ENCODE peak calls at places on chromosomes 2 and 18, in five cellular contexts. One of them, this sample, is unnamed.

GRCh38 chr2:232541195-232541960 is 1.9 kb downstream of the CHRNG start:
- DNase-seq in astrocyte of the cerebellum: no peak
- DNase-seq in omental fat pad: no peak
- DNase-seq in fibroblast of pulmonary artery: no peak
- DNase-seq in Calu3: no peak
- DNase-seq in this sample: no peak

GRCh38 chr2:42844901-42845685 is 52.7 kb upstream of the HAAO start:
- DNase-seq in astrocyte of the cerebellum: no peak
- DNase-seq in omental fat pad: no peak
- DNase-seq in fibroblast of pulmonary artery: peak; percentile 19
- DNase-seq in Calu3: no peak
- DNase-seq in this sample: no peak

GRCh38 chr2:220302756-220303155 is 675.3 kb downstream of the SLC4A3 start:
- DNase-seq in astrocyte of the cerebellum: no peak
- DNase-seq in omental fat pad: no peak
- DNase-seq in fibroblast of pulmonary artery: no peak
- DNase-seq in Calu3: no peak
- DNase-seq in this sample: no peak

GRCh38 chr18:67776929-67777328 is 260.4 kb upstream of the DSEL start:
- DNase-seq in astrocyte of the cerebellum: no peak
- DNase-seq in omental fat pad: no peak
- DNase-seq in fibroblast of pulmonary artery: peak; percentile 56
- DNase-seq in Calu3: no peak
- DNase-seq in this sample: no peak

GRCh38 chr2:170505631-170506270 is 209.4 kb upstream of the SP5 start:
- DNase-seq in astrocyte of the cerebellum: no peak
- DNase-seq in omental fat pad: no peak
- DNase-seq in fibroblast of pulmonary artery: peak; percentile 22
- DNase-seq in Calu3: no peak
- DNase-seq in this sample: no peak

GRCh38 chr2:27973592-27973991 is 83.1 kb downstream of the BABAM2 start:
- DNase-seq in astrocyte of the cerebellum: no peak
- DNase-seq in omental fat pad: no peak
- DNase-seq in fibroblast of pulmonary artery: peak; percentile 34
- DNase-seq in Calu3: no peak
- DNase-seq in this sample: no peak

GRCh38 chr2:140808816-140809215 is 1322.0 kb downstream of the LRP1B start:
- DNase-seq in astrocyte of the cerebellum: no peak
- DNase-seq in omental fat pad: no peak
- DNase-seq in fibroblast of pulmonary artery: peak; percentile 3
- DNase-seq in Calu3: no peak
- DNase-seq in this sample: no peak

GRCh38 chr18:50817898-50818250 is 1.9 kb downstream of the MRO start:
- DNase-seq in astrocyte of the cerebellum: peak; percentile 24
- DNase-seq in omental fat pad: no peak
- DNase-seq in fibroblast of pulmonary artery: peak; percentile 76
- DNase-seq in Calu3: no peak
- DNase-seq in this sample: no peak

GRCh38 chr18:63725682-63726480 is 23.1 kb downstream of the SERPINB11 start:
- DNase-seq in astrocyte of the cerebellum: peak; percentile 31
- DNase-seq in omental fat pad: no peak
- DNase-seq in fibroblast of pulmonary artery: no peak
- DNase-seq in Calu3: no peak
- DNase-seq in this sample: no peak

GRCh38 chr2:109062558-109063325 is 66.3 kb upstream of the SH3RF3 start:
- DNase-seq in astrocyte of the cerebellum: no peak
- DNase-seq in omental fat pad: no peak
- DNase-seq in fibroblast of pulmonary artery: no peak
- DNase-seq in Calu3: no peak
- DNase-seq in this sample: no peak

GRCh38 chr2:118232391-118233255 is 144.4 kb downstream of the INSIG2 start:
- DNase-seq in astrocyte of the cerebellum: no peak
- DNase-seq in omental fat pad: no peak
- DNase-seq in fibroblast of pulmonary artery: no peak
- DNase-seq in Calu3: no peak
- DNase-seq in this sample: peak; percentile 5

GRCh38 chr2:157468931-157469708 is 25.2 kb upstream of the CYTIP start:
- DNase-seq in astrocyte of the cerebellum: no peak
- DNase-seq in omental fat pad: no peak
- DNase-seq in fibroblast of pulmonary artery: peak; percentile 62
- DNase-seq in Calu3: no peak
- DNase-seq in this sample: peak; percentile 60

GRCh38 chr2:27832396-27832795 is 57.8 kb downstream of the RBKS start:
- DNase-seq in astrocyte of the cerebellum: peak; percentile 84
- DNase-seq in omental fat pad: no peak
- DNase-seq in fibroblast of pulmonary artery: peak; percentile 68
- DNase-seq in Calu3: no peak
- DNase-seq in this sample: no peak

GRCh38 chr18:9029131-9029530 is 73.4 kb upstream of the NDUFV2 start:
- DNase-seq in astrocyte of the cerebellum: no peak
- DNase-seq in omental fat pad: no peak
- DNase-seq in fibroblast of pulmonary artery: peak; percentile 8
- DNase-seq in Calu3: no peak
- DNase-seq in this sample: no peak

GRCh38 chr2:176160251-176161040 is 3.3 kb downstream of the HOXD3 start:
- DNase-seq in astrocyte of the cerebellum: no peak
- DNase-seq in omental fat pad: no peak
- DNase-seq in fibroblast of pulmonary artery: no peak
- DNase-seq in Calu3: no peak
- DNase-seq in this sample: no peak

GRCh38 chr2:212387146-212387545 is 151.5 kb downstream of the ERBB4 start:
- DNase-seq in astrocyte of the cerebellum: no peak
- DNase-seq in omental fat pad: no peak
- DNase-seq in fibroblast of pulmonary artery: no peak
- DNase-seq in Calu3: no peak
- DNase-seq in this sample: no peak

GRCh38 chr2:46326231-46326980 is 29.2 kb downstream of the EPAS1 start:
- DNase-seq in astrocyte of the cerebellum: no peak
- DNase-seq in omental fat pad: peak; percentile 62
- DNase-seq in fibroblast of pulmonary artery: peak; percentile 77
- DNase-seq in Calu3: no peak
- DNase-seq in this sample: no peak

GRCh38 chr2:226799211-226799975 is at the start of gene IRS1:
- DNase-seq in astrocyte of the cerebellum: peak; percentile 70
- DNase-seq in omental fat pad: no peak
- DNase-seq in fibroblast of pulmonary artery: peak; percentile 86
- DNase-seq in Calu3: peak; percentile 69
- DNase-seq in this sample: peak; percentile 84

GRCh38 chr2:46825958-46826897 is 89.4 kb downstream of the MCFD2 start:
- DNase-seq in astrocyte of the cerebellum: no peak
- DNase-seq in omental fat pad: no peak
- DNase-seq in fibroblast of pulmonary artery: peak; percentile 36
- DNase-seq in Calu3: no peak
- DNase-seq in this sample: no peak

GRCh38 chr2:41910126-41910525 is 137.7 kb upstream of the PKDCC start:
- DNase-seq in astrocyte of the cerebellum: no peak
- DNase-seq in omental fat pad: no peak
- DNase-seq in fibroblast of pulmonary artery: no peak
- DNase-seq in Calu3: peak; percentile 39
- DNase-seq in this sample: no peak

GRCh38 chr2:52526735-52527134 is 1240.9 kb upstream of the CHAC2 start:
- DNase-seq in astrocyte of the cerebellum: no peak
- DNase-seq in omental fat pad: no peak
- DNase-seq in fibroblast of pulmonary artery: no peak
- DNase-seq in Calu3: no peak
- DNase-seq in this sample: no peak

GRCh38 chr2:191677091-191677645 is 768 bp upstream of the NABP1 start:
- DNase-seq in astrocyte of the cerebellum: peak; percentile 82
- DNase-seq in omental fat pad: no peak
- DNase-seq in fibroblast of pulmonary artery: peak; percentile 93
- DNase-seq in Calu3: peak; percentile 15
- DNase-seq in this sample: peak; percentile 56

GRCh38 chr18:28584726-28585125 is 407.8 kb upstream of the CDH2 start:
- DNase-seq in astrocyte of the cerebellum: peak; percentile 87
- DNase-seq in omental fat pad: no peak
- DNase-seq in fibroblast of pulmonary artery: peak; percentile 73
- DNase-seq in Calu3: peak; percentile 12
- DNase-seq in this sample: no peak

GRCh38 chr2:222410534-222410933 is 13.8 kb upstream of the SGPP2 start:
- DNase-seq in astrocyte of the cerebellum: no peak
- DNase-seq in omental fat pad: no peak
- DNase-seq in fibroblast of pulmonary artery: no peak
- DNase-seq in Calu3: peak; percentile 50
- DNase-seq in this sample: no peak

GRCh38 chr2:73402386-73403103 is 16.9 kb downstream of the ALMS1 start:
- DNase-seq in astrocyte of the cerebellum: no peak
- DNase-seq in omental fat pad: no peak
- DNase-seq in fibroblast of pulmonary artery: no peak
- DNase-seq in Calu3: no peak
- DNase-seq in this sample: no peak

GRCh38 chr2:42110287-42110973 is 58.7 kb upstream of the EML4 start:
- DNase-seq in astrocyte of the cerebellum: no peak
- DNase-seq in omental fat pad: no peak
- DNase-seq in fibroblast of pulmonary artery: peak; percentile 71
- DNase-seq in Calu3: no peak
- DNase-seq in this sample: no peak

GRCh38 chr18:31611511-31611910 is 19.8 kb downstream of the TTR start:
- DNase-seq in astrocyte of the cerebellum: no peak
- DNase-seq in omental fat pad: no peak
- DNase-seq in fibroblast of pulmonary artery: no peak
- DNase-seq in Calu3: no peak
- DNase-seq in this sample: no peak

GRCh38 chr18:31612124-31612523 is 20.4 kb downstream of the TTR start:
- DNase-seq in astrocyte of the cerebellum: no peak
- DNase-seq in omental fat pad: no peak
- DNase-seq in fibroblast of pulmonary artery: no peak
- DNase-seq in Calu3: no peak
- DNase-seq in this sample: no peak

GRCh38 chr18:31609886-31610646 is 18.4 kb downstream of the TTR start:
- DNase-seq in astrocyte of the cerebellum: no peak
- DNase-seq in omental fat pad: no peak
- DNase-seq in fibroblast of pulmonary artery: no peak
- DNase-seq in Calu3: no peak
- DNase-seq in this sample: no peak

GRCh38 chr18:31614044-31614443 is 22.4 kb downstream of the TTR start:
- DNase-seq in astrocyte of the cerebellum: no peak
- DNase-seq in omental fat pad: no peak
- DNase-seq in fibroblast of pulmonary artery: no peak
- DNase-seq in Calu3: no peak
- DNase-seq in this sample: no peak

DNA sequence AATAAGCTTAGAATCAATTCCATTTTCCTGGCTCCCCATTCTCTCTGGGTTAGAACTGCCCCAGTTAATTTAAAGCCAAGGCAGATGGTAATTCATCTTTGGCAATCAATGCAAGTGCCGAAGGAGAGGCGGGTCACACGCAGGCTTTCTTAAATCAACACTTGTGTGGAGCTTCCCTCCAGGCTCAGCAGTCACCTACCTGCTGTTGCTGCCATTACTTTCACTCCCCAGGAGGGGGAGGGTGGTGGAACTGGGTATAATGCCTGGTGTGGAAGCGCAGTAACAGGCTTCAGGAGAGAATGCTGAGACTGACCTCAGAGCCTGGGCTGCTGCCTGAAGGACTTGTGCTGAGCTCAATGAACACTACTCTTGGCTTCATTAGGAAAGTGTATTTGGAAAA is 19.2 kb downstream of the TTR start:
- DNase-seq in astrocyte of the cerebellum: no peak
- DNase-seq in omental fat pad: no peak
- DNase-seq in fibroblast of pulmonary artery: peak; percentile 22
- DNase-seq in Calu3: peak; percentile 31
- DNase-seq in this sample: no peak
- TF ChIP-seq CTCF in astrocyte of the cerebellum: peak; percentile 28
- TF ChIP-seq CTCF in omental fat pad: no peak
- TF ChIP-seq CTCF in fibroblast of pulmonary artery: peak; percentile 30
- TF ChIP-seq CTCF in Calu3: peak; percentile 37
- TF ChIP-seq CTCF in this sample: no peak

DNA sequence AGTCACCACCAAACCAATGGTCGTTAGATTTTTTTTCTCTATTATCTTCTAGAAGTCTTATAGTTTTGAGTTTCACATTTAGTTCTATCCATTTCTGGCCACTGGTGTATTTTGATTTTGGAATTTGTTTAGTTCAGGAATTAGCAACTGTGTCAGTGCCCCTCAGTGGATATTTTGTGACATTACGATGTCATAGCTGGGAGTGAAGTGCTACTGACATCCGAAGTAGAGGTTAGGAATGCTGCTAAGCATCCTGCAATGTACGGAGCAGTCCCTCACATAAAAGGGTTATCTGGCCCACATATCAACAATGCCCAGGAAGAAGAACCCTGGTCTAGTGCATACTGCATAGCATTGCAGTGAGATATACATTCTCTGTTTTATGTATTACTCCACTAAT is 157.4 kb upstream of the RGPD4 start:
- DNase-seq in astrocyte of the cerebellum: no peak
- DNase-seq in omental fat pad: no peak
- DNase-seq in fibroblast of pulmonary artery: peak; percentile 65
- DNase-seq in Calu3: no peak
- DNase-seq in this sample: no peak
- TF ChIP-seq CTCF in astrocyte of the cerebellum: peak; percentile 19
- TF ChIP-seq CTCF in omental fat pad: no peak
- TF ChIP-seq CTCF in fibroblast of pulmonary artery: peak; percentile 44
- TF ChIP-seq CTCF in Calu3: no peak
- TF ChIP-seq CTCF in this sample: no peak

DNA sequence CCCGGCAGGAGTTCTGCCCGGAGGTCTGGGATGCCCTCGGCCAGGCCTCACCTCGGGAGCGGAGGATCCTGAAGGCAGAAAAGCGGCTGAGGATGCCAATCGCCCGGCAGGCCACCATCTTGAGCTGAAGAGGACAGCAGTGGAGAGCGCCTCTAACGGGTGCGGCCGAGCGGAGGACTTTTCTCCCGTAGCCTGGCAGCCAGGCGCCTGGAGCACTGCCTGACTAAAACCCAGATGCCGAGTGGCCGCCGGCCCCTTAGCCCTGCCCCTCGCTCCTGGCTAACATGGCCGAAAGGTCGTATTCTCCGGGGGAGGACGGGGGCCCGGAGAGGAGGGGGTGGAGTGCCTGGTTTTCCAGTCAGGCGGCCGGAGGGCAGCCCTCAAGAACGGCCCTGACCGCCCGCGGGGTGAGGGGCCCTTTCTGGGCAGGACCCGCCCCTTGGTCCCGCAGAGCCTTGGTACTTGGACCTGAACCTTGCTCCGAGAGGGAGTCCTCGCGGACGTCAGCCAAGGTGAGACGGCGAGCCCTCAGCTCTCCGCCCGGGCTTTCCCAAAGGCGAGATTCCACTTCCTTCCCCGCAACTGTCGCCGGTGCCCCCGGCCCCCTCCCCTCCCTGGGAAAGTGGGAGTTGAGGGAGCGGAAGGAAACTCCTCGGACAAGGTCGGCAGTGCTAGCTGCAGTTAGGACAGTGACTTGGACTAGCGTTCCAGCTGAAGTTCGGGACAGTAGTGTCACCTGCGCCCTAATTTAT is at the start of the genes HADHA and HADHB:
- DNase-seq in astrocyte of the cerebellum: peak; percentile 69
- DNase-seq in omental fat pad: peak; percentile 46
- DNase-seq in fibroblast of pulmonary artery: peak; percentile 94
- DNase-seq in Calu3: peak; percentile 92
- DNase-seq in this sample: peak; percentile 84
- TF ChIP-seq CTCF in astrocyte of the cerebellum: peak; percentile 19
- TF ChIP-seq CTCF in omental fat pad: no peak
- TF ChIP-seq CTCF in fibroblast of pulmonary artery: peak; percentile 23
- TF ChIP-seq CTCF in Calu3: no peak
- TF ChIP-seq CTCF in this sample: peak; percentile 35

DNA sequence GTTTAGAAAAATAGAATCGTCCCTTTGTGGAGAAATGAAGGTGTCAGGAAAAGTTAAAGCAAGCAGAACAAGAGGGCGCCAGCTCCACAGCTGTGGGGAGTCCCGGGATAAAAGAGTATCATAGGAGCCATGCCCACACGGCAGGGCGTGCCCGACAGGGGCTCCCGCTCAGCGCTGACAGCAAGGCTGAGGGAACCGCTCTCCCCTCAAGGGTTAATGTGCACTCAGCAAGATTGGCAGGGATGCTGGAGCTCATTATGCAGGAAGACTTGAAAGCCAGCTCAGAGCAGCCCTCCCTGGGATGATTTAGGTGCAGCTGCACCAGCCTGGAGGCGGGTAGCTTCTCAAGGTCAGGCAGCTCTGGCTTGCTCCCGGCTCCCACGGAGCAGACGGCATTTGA is 500.2 kb downstream of the EIPR1 start:
- DNase-seq in astrocyte of the cerebellum: no peak
- DNase-seq in omental fat pad: no peak
- DNase-seq in fibroblast of pulmonary artery: no peak
- DNase-seq in Calu3: no peak
- DNase-seq in this sample: no peak
- TF ChIP-seq CTCF in astrocyte of the cerebellum: no peak
- TF ChIP-seq CTCF in omental fat pad: no peak
- TF ChIP-seq CTCF in fibroblast of pulmonary artery: no peak
- TF ChIP-seq CTCF in Calu3: no peak
- TF ChIP-seq CTCF in this sample: no peak

This sample was measured in GM13977.